ENCODE peak calls at places on chromosomes 6 and 20, in five cellular contexts. P is heart left ventricle, T is aorta, R is SJSA1, X is cardiac muscle cell. U is an unnamed sample.

GRCh38 chr6:5753187-5753586 is 253.5 kb downstream of the NRN1 start:
- DNase-seq in P (no peak), T (no peak), R (no peak), X (no peak), U (no peak)

GRCh38 chr6:79782775-79783174 is 151.6 kb downstream of the SH3BGRL2 start:
- DNase-seq in P (no peak), T (no peak), R (no peak), X (no peak), U (no peak)

GRCh38 chr6:10272591-10272990 is 142.3 kb downstream of the TFAP2A start:
- DNase-seq in P (no peak), T (no peak), R (no peak), X (no peak), U (no peak)

GRCh38 chr6:93417421-93417996 is 1.9 kb downstream of the EPHA7 start:
- DNase-seq in P (no peak), T (peak; percentile 40), R (no peak), X (peak; percentile 79), U (no peak)

GRCh38 chr20:53954734-53955658 is 115.4 kb downstream of the BCAS1 start:
- DNase-seq in P (no peak), T (no peak), R (no peak), X (no peak), U (no peak)

GRCh38 chr6:32895006-32895345 is 41.0 kb downstream of the PSMB9 start:
- DNase-seq in P (no peak), T (no peak), R (no peak), X (no peak), U (no peak)

GRCh38 chr6:24666097-24666615 is 543 bp downstream of the TDP2 start:
- DNase-seq in P (peak; percentile 35), T (peak; percentile 75), R (no peak), X (peak; percentile 57), U (peak; percentile 42)

GRCh38 chr6:32113386-32114352 is 4.5 kb upstream of the TNXB start:
- DNase-seq in P (peak; percentile 84), T (peak; percentile 94), R (peak; percentile 62), X (no peak), U (peak; percentile 75)

GRCh38 chr20:32535953-32536823 is 48.9 kb downstream of the NOL4L start:
- DNase-seq in P (peak; percentile 53), T (no peak), R (no peak), X (peak; percentile 71), U (no peak)

GRCh38 chr6:21587182-21587924 is 6.2 kb upstream of the SOX4 start:
- DNase-seq in P (peak; percentile 58), T (peak; percentile 77), R (peak; percentile 76), X (peak; percentile 77), U (peak; percentile 67)

GRCh38 chr6:34143884-34144580 is 1.9 kb downstream of the GRM4 start:
- DNase-seq in P (no peak), T (peak; percentile 73), R (peak; percentile 20), X (peak; percentile 81), U (no peak)

GRCh38 chr6:140071115-140071514 is 696.7 kb upstream of the CITED2 start:
- DNase-seq in P (no peak), T (no peak), R (peak; percentile 39), X (no peak), U (no peak)

GRCh38 chr6:82571431-82571830 is 207.8 kb downstream of the TPBG start:
- DNase-seq in P (no peak), T (no peak), R (no peak), X (no peak), U (no peak)

GRCh38 chr6:53250137-53250760 is 98.5 kb downstream of the ELOVL5 start:
- DNase-seq in P (no peak), T (no peak), R (no peak), X (no peak), U (no peak)

GRCh38 chr20:10662661-10663458 is 10.9 kb downstream of the JAG1 start:
- DNase-seq in P (no peak), T (no peak), R (no peak), X (no peak), U (no peak)
- H3K4me1 ChIP-seq in P (peaks cover 27% of the 10 kb centered on the region), T (peaks cover 6% of the 10 kb centered on the region), R (peaks cover 56% of the 10 kb centered on the region), X (peaks cover 51% of the 10 kb centered on the region), U (peaks cover 6% of the 10 kb centered on the region)

GRCh38 chr6:20028143-20028542 is 184.1 kb downstream of the MBOAT1 start:
- DNase-seq in P (no peak), T (no peak), R (no peak), X (no peak), U (no peak)
- H3K4me1 ChIP-seq in P (no peaks in the 10 kb centered on the region), T (no peaks in the 10 kb centered on the region), R (no peaks in the 10 kb centered on the region), X (peaks cover 11% of the 10 kb centered on the region), U (no peaks in the 10 kb centered on the region)

GRCh38 chr6:166625356-166625755 is 1.7 kb downstream of the RPS6KA2 start:
- DNase-seq in P (no peak), T (no peak), R (peak; percentile 15), X (no peak), U (no peak)
- H3K4me1 ChIP-seq in P (peaks cover 24% of the 10 kb centered on the region), T (no peaks in the 10 kb centered on the region), R (peaks cover 29% of the 10 kb centered on the region), X (no peaks in the 10 kb centered on the region), U (peaks cover 18% of the 10 kb centered on the region)

GRCh38 chr6:31065556-31065955 is 46.8 kb downstream of the C6orf15 start:
- DNase-seq in P (no peak), T (no peak), R (no peak), X (no peak), U (no peak)
- H3K4me1 ChIP-seq in P (no peaks in the 10 kb centered on the region), T (no peaks in the 10 kb centered on the region), R (peaks cover 7% of the 10 kb centered on the region), X (peaks cover 5% of the 10 kb centered on the region), U (no peaks in the 10 kb centered on the region)

DNA sequence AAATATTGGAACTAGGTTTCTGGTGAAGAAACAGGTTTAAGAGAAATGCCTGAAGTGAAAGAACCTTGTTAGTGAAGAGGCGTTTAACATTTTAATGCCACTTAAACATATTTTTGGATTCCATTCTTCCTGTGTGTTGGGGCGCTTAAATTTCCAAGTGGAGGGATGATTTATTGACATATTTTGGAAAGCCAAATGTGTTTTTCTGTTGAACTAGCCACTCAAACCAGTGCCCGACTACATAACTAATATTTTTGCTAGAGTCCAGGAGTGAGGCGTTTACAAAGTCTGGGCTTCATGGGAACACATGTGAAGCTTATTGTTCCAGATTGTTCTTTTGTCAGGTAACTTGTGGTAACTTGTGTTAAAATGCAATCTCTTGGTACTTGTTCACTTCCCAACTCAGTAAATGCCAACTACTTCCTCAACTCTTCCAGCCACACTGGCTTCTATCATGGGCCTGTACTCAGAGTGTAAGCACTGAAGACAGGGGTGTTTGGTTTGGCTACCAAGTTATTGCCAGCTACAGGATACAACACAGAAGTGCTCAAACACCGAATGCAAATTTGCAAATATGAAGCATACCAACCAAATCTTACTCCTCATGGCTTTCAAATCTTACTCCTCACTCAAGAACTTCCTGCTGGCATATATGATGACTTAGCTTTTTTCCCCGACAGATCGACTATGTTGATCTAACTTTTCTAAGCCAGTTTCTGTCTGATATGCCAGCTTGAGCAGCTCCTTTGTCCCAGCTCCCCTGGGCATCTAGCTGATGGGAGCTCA is 2.0 kb upstream of the ZNFX1 start:
- DNase-seq in P (no peak), T (no peak), R (no peak), X (no peak), U (no peak)
- H3K4me1 ChIP-seq in P (peaks cover 28% of the 10 kb centered on the region), T (peaks cover 2% of the 10 kb centered on the region), R (peaks cover 46% of the 10 kb centered on the region), X (peaks cover 21% of the 10 kb centered on the region), U (peaks cover 44% of the 10 kb centered on the region)

DNA sequence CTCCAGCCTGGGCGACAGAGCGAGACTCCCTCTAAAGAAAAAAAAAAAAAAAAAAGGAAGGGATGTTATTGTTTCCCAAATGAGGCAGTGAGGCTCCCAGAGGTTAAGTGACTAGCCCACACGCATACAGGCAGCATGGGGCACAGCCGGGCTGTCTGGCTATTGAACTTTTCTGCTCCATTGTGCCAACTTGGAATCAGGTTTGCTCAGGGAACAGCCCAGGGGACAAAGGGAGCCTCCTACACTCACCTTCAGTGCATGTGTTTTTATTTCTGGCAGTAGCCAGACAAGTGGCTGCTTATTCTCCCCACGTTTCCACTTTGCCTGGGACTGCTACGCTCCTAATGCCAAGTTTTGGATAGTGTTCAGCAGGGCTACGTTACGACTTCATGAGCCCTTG is 10.7 kb downstream of the ETV7 start:
- DNase-seq in P (no peak), T (no peak), R (no peak), X (no peak), U (no peak)
- H3K4me1 ChIP-seq in P (no peaks in the 10 kb centered on the region), T (peaks cover 3% of the 10 kb centered on the region), R (peaks cover 2% of the 10 kb centered on the region), X (no peaks in the 10 kb centered on the region), U (no peaks in the 10 kb centered on the region)

DNA sequence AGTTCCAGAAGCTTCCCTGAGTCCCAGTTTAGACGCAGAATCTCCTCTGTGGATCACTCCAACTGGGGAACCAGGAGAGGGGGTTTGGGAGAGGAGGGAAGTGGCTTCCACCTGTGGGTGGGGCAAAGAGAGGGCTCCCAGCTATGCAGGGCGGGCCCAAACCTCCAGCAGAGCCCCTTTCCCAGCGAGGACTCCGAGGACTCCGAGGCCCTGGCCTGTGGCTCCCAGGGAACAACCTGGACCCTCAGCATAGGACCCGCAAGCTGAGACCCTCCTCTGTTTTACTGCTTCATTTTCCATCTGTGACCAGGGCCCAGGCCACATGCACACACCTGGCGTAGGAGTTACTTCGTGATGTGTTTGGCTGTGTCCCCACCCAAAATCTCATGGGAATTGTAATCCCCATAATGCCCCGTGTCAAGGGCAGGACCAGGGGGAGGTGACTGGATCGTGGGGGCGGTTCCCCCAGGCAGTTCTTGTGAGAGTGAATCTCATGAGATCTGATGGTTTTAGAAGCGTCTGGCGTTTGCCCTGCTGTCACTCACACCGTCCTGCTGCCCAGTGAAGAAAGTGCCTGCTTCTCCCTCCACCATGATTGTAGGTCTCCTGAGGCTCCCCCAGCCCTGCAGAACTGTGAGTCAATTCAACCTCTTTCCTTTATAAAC is 27.9 kb downstream of the NTSR1 start:
- DNase-seq in P (no peak), T (peak; percentile 50), R (no peak), X (no peak), U (no peak)
- H3K4me1 ChIP-seq in P (peaks cover 3% of the 10 kb centered on the region), T (no peaks in the 10 kb centered on the region), R (peaks cover 22% of the 10 kb centered on the region), X (no peaks in the 10 kb centered on the region), U (no peaks in the 10 kb centered on the region)

GRCh38 chr20:56925696-56926101 is 296.6 kb downstream of the TFAP2C start:
- DNase-seq in P (no peak), T (no peak), R (peak; percentile 10), X (peak; percentile 37), U (no peak)
- H3K4me1 ChIP-seq in P (peaks cover 6% of the 10 kb centered on the region), T (no peaks in the 10 kb centered on the region), R (peaks cover 9% of the 10 kb centered on the region), X (peaks cover 7% of the 10 kb centered on the region), U (peaks cover 3% of the 10 kb centered on the region)

DNA sequence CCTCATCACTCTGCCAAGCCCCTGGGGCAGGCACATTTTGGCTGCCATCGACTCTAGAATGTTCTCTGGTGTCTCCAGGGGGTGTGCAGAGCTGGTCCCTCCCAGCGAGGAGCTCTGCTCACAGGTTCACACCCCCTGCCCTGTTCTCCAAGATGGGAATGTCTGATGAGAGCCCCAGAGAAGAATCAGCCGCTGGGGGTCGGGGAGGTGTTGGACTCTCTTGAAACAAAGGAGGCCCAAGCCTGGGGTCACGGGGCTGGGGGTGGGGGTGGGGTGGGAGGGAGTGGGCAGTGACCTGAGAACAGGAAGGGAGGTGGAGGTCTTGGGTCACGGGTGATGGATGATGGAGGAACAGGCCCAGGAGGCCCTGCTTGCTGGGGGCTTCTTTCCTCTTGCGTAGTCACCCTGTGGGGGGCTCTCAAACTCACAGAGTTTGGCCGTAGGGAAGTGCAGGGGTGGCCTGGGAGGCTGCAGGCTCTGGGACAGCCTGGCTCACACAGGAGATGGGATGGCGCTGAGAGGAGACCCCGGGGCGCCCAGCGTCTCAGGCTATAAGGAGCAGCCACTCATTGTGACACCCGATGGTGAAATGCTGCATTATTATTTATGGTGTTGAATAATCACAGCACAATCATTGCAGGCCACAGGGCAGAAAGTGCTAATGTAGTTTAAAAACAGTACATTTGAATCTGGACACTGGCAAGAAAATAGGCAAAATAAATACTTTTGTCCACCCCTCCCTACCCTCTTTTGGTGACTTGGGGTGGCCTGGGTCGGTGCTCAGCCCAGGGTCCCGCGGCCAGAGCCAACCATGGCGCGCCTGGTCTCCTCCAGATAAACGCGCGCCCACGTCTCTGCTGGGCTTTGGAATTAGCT is 27.1 kb upstream of the BHLHE23 start:
- DNase-seq in P (no peak), T (peak; percentile 53), R (no peak), X (no peak), U (no peak)
- H3K4me1 ChIP-seq in P (no peaks in the 10 kb centered on the region), T (no peaks in the 10 kb centered on the region), R (no peaks in the 10 kb centered on the region), X (no peaks in the 10 kb centered on the region), U (no peaks in the 10 kb centered on the region)

GRCh38 chr6:46918830-46919229 is 2.9 kb downstream of the ADGRF5 start:
- DNase-seq in P (no peak), T (no peak), R (no peak), X (no peak), U (no peak)
- H3K4me1 ChIP-seq in P (peaks cover 9% of the 10 kb centered on the region), T (no peaks in the 10 kb centered on the region), R (peaks cover 6% of the 10 kb centered on the region), X (no peaks in the 10 kb centered on the region), U (peaks cover 16% of the 10 kb centered on the region)

U was measured in lung.